ENCODE peak calls at places on chromosomes 12 and 14, in four cellular contexts. G is WTC11, P is GM12878, F is K562. U is an unnamed sample.

GRCh38 chr12:31342314-31342713 is 16.4 kb upstream of the SINHCAF start:
- DNase-seq in G (no peak), P (no peak), F (no peak), U (no peak)

GRCh38 chr12:50162225-50162624 is 4.9 kb downstream of the CERS5 start:
- DNase-seq in G (no peak), P (no peak), F (no peak), U (no peak)

GRCh38 chr12:1644113-1644512 is 15.1 kb downstream of the WNT5B start:
- DNase-seq in G (no peak), P (no peak), F (no peak), U (no peak)

GRCh38 chr14:104001003-104001402 is 58.7 kb upstream of the RD3L start:
- DNase-seq in G (peak; percentile 54), P (no peak), F (peak; percentile 32), U (peak; percentile 47)

GRCh38 chr12:75666980-75667359 is 155.6 kb upstream of the KRR1 start:
- DNase-seq in G (no peak), P (no peak), F (no peak), U (no peak)

GRCh38 chr12:3042394-3042793 is 34.8 kb upstream of the TSPAN9 start:
- DNase-seq in G (peak; percentile 7), P (no peak), F (no peak), U (no peak)

GRCh38 chr12:78392918-78393317 is 471.7 kb upstream of the SYT1 start:
- DNase-seq in G (no peak), P (no peak), F (no peak), U (peak; percentile 5)

GRCh38 chr12:94731733-94732360 is 81.5 kb upstream of the TMCC3 start:
- DNase-seq in G (no peak), P (no peak), F (no peak), U (no peak)

GRCh38 chr14:92586001-92586947 is 72.7 kb downstream of the RIN3 start:
- DNase-seq in G (no peak), P (peak; percentile 76), F (no peak), U (no peak)

GRCh38 chr14:24316597-24316950 is 5.3 kb downstream of the LTB4R start:
- DNase-seq in G (no peak), P (no peak), F (peak; percentile 45), U (no peak)

GRCh38 chr12:40946612-40947194 is 241.4 kb upstream of the PDZRN4 start:
- DNase-seq in G (no peak), P (no peak), F (peak; percentile 24), U (peak; percentile 17)

GRCh38 chr12:14845350-14845750 is 2.0 kb upstream of the ART4 start:
- DNase-seq in G (peak; percentile 32), P (no peak), F (peak; percentile 32), U (peak; percentile 58)

GRCh38 chr14:104998801-104999200 is 13.2 kb downstream of the CLBA1 start:
- DNase-seq in G (no peak), P (no peak), F (no peak), U (no peak)

GRCh38 chr14:79278798-79279644 is 932.3 kb downstream of the DIO2 start:
- DNase-seq in G (peak; percentile 85), P (no peak), F (no peak), U (peak; percentile 82)

GRCh38 chr14:55438066-55438683 is 2.2 kb downstream of the TBPL2 start:
- DNase-seq in G (no peak), P (no peak), F (peak; percentile 27), U (peak; percentile 62)

GRCh38 chr12:31773223-31773750 is 44.5 kb upstream of the AMN1 start:
- DNase-seq in G (no peak), P (no peak), F (no peak), U (peak; percentile 30)

GRCh38 chr14:59246566-59246965 is 58.1 kb downstream of the DAAM1 start:
- DNase-seq in G (no peak), P (no peak), F (no peak), U (no peak)

GRCh38 chr12:88973998-88974397 is 378.3 kb downstream of the DUSP6 start:
- DNase-seq in G (no peak), P (no peak), F (no peak), U (no peak)

GRCh38 chr12:9851927-9852326 is 17.2 kb downstream of the CLEC2B start:
- DNase-seq in G (no peak), P (no peak), F (no peak), U (no peak)

GRCh38 chr12:6734506-6735082 is 10.7 kb downstream of the COPS7A start:
- DNase-seq in G (no peak), P (no peak), F (no peak), U (no peak)

GRCh38 chr12:109871678-109872314 is 8.5 kb downstream of the GLTP start:
- DNase-seq in G (no peak), P (no peak), F (no peak), U (peak; percentile 27)

GRCh38 chr12:1744932-1745331 is 54.1 kb downstream of the ADIPOR2 start:
- DNase-seq in G (no peak), P (no peak), F (no peak), U (no peak)

GRCh38 chr12:125533434-125534029 is 468.3 kb downstream of the AACS start:
- DNase-seq in G (peak; percentile 86), P (no peak), F (peak; percentile 70), U (peak; percentile 80)

GRCh38 chr14:54674342-54674741 is 107.4 kb downstream of the SAMD4A start:
- DNase-seq in G (no peak), P (no peak), F (no peak), U (no peak)

DNA sequence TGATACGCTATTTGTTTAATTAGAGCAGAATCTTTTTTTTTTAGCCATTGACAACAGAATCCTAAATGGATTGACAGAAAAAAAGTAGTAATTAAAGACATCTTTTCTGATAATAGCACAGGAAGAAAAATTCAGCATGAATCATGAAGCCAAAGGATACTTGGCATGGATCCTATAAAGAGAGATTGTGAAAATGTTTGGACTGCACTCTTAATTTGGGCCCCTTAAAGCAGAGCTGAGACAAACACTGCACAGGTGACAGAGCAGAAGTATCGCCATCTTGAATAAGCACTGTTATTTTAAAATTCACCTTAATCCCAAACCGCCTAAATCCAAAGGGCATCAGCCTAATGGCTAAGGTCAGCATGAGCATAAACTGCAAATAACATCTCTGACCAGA is 48.8 kb upstream of the SEL1L start:
- DNase-seq in G (no peak), P (no peak), F (no peak), U (no peak)
- TF ChIP-seq USF1 in G (no peak), P (no peak), F (no peak), U (no peak)

DNA sequence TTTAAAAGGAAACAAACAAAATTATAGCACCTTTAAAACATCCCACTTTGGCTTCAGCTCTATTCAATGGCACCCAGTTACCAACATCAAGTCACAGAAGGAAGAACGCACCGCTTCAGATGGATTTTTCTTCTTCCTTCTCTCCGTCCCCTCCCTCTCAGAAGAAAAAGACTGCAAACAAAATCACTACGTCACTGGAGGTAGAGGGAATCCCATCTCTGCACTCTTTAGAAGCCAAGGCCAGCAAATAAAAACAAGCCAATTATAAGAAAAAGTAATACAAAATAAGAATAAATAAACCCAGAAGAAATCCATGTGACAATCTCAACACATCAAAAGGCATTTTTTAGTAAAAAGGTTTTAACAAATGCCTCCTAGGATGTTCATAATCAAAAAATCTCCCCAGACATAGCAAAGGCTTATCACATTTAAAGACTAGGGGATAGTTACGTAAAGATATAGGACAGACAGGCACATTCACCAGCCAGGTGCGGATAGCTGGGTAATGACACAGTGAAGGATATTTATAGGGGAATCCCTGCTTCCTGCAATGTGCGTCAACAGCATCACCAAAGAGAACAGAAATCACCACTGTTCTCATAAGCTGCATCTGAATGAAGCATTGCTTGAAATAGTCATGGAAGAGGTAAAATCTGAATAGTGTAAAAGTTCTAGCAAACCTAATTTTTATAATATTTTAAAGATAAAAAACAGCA is 89.4 kb downstream of the R3HDM2 start:
- DNase-seq in G (no peak), P (no peak), F (no peak), U (no peak)
- TF ChIP-seq USF1 in G (no peak), P (no peak), F (no peak), U (no peak)

GRCh38 chr12:104763163-104763805 is 194.8 kb downstream of the SLC41A2 start:
- DNase-seq in G (no peak), P (no peak), F (no peak), U (no peak)
- TF ChIP-seq USF1 in G (no peak), P (no peak), F (no peak), U (no peak)

GRCh38 chr14:89215166-89215940 is 201.7 kb downstream of the FOXN3 start:
- DNase-seq in G (no peak), P (no peak), F (no peak), U (no peak)

GRCh38 chr14:89219056-89219455 is 198.0 kb downstream of the FOXN3 start:
- DNase-seq in G (no peak), P (no peak), F (no peak), U (no peak)

GRCh38 chr14:89214221-89214965 is 202.6 kb downstream of the FOXN3 start:
- DNase-seq in G (no peak), P (no peak), F (no peak), U (peak; percentile 36)

GRCh38 chr14:89221109-89221508 is 195.9 kb downstream of the FOXN3 start:
- DNase-seq in G (no peak), P (no peak), F (no peak), U (no peak)

GRCh38 chr14:89217876-89218275 is 199.2 kb downstream of the FOXN3 start:
- DNase-seq in G (no peak), P (no peak), F (no peak), U (no peak)
- TF ChIP-seq USF1 in G (no peak), P (no peak), F (no peak), U (no peak)

GRCh38 chr14:50336428-50336827 is 24.3 kb downstream of the DMAC2L start:
- DNase-seq in G (no peak), P (no peak), F (no peak), U (no peak)

GRCh38 chr14:50333010-50333409 is 20.9 kb downstream of the DMAC2L start:
- DNase-seq in G (no peak), P (no peak), F (no peak), U (no peak)

GRCh38 chr14:50335989-50336391 is 23.9 kb downstream of the DMAC2L start:
- DNase-seq in G (no peak), P (no peak), F (peak; percentile 37), U (peak; percentile 80)

GRCh38 chr14:50334211-50334610 is 22.1 kb downstream of the DMAC2L start:
- DNase-seq in G (no peak), P (no peak), F (no peak), U (no peak)

GRCh38 chr14:50335389-50335788 is 23.3 kb downstream of the DMAC2L start:
- DNase-seq in G (peak; percentile 33), P (no peak), F (no peak), U (peak; percentile 55)
- TF ChIP-seq USF1 in G (peak; percentile 84), P (no peak), F (no peak), U (peak; percentile 87)

GRCh38 chr12:57242329-57242690 is 8.7 kb downstream of the STAC3 start:
- DNase-seq in G (no peak), P (no peak), F (no peak), U (peak; percentile 64)
- TF ChIP-seq USF1 in G (no peak), P (no peak), F (no peak), U (no peak)

GRCh38 chr12:52280796-52281560 is 6.5 kb downstream of the KRT86 start:
- DNase-seq in G (no peak), P (no peak), F (no peak), U (no peak)
- TF ChIP-seq USF1 in G (no peak), P (no peak), F (no peak), U (no peak)

U was measured in SK-N-SH.